ENCODE peak calls at places on chromosomes 4 and X, in ten cellular contexts. One of them, this sample, is unnamed.

GRCh38 chr4:149891381-149891780 is 75.7 kb upstream of the IQCM start:
- DNase-seq in AG09309: no peak
- DNase-seq in mammary epithelial cell: no peak
- DNase-seq in cardiac muscle cell: no peak
- DNase-seq in upper lobe of right lung: no peak
- DNase-seq in GM13977: no peak
- DNase-seq in endothelial cell: no peak
- DNase-seq in mesothelial cell of epicardium: no peak
- DNase-seq in NB4: no peak
- DNase-seq in stomach: no peak
- DNase-seq in this sample: no peak

GRCh38 chr4:110510955-110511544 is 35.1 kb downstream of the ENPEP start:
- DNase-seq in AG09309: peak
- DNase-seq in mammary epithelial cell: peak
- DNase-seq in cardiac muscle cell: peak
- DNase-seq in upper lobe of right lung: no peak
- DNase-seq in GM13977: peak
- DNase-seq in endothelial cell: no peak
- DNase-seq in mesothelial cell of epicardium: no peak
- DNase-seq in NB4: peak
- DNase-seq in stomach: no peak
- DNase-seq in this sample: no peak

GRCh38 chr4:178633263-178633662 is 1191.0 kb upstream of the AGA start:
- DNase-seq in AG09309: no peak
- DNase-seq in mammary epithelial cell: no peak
- DNase-seq in cardiac muscle cell: no peak
- DNase-seq in upper lobe of right lung: no peak
- DNase-seq in GM13977: no peak
- DNase-seq in endothelial cell: no peak
- DNase-seq in mesothelial cell of epicardium: no peak
- DNase-seq in NB4: peak
- DNase-seq in stomach: no peak
- DNase-seq in this sample: no peak

GRCh38 chr4:126071346-126072333 is 756.9 kb downstream of the FAT4 start:
- DNase-seq in AG09309: peak
- DNase-seq in mammary epithelial cell: peak
- DNase-seq in cardiac muscle cell: peak
- DNase-seq in upper lobe of right lung: no peak
- DNase-seq in GM13977: no peak
- DNase-seq in endothelial cell: no peak
- DNase-seq in mesothelial cell of epicardium: no peak
- DNase-seq in NB4: no peak
- DNase-seq in stomach: peak
- DNase-seq in this sample: no peak

GRCh38 chr4:152021788-152022438 is 261.1 kb upstream of the GATB start:
- DNase-seq in AG09309: no peak
- DNase-seq in mammary epithelial cell: no peak
- DNase-seq in cardiac muscle cell: no peak
- DNase-seq in upper lobe of right lung: no peak
- DNase-seq in GM13977: no peak
- DNase-seq in endothelial cell: no peak
- DNase-seq in mesothelial cell of epicardium: no peak
- DNase-seq in NB4: no peak
- DNase-seq in stomach: no peak
- DNase-seq in this sample: no peak

GRCh38 chr4:74308215-74308614 is at the start of gene EPGN:
- DNase-seq in AG09309: no peak
- DNase-seq in mammary epithelial cell: peak
- DNase-seq in cardiac muscle cell: peak
- DNase-seq in upper lobe of right lung: no peak
- DNase-seq in GM13977: no peak
- DNase-seq in endothelial cell: no peak
- DNase-seq in mesothelial cell of epicardium: no peak
- DNase-seq in NB4: no peak
- DNase-seq in stomach: no peak
- DNase-seq in this sample: no peak

GRCh38 chr4:23091674-23092073 is 398.9 kb downstream of the GBA3 start:
- DNase-seq in AG09309: no peak
- DNase-seq in mammary epithelial cell: no peak
- DNase-seq in cardiac muscle cell: no peak
- DNase-seq in upper lobe of right lung: no peak
- DNase-seq in GM13977: no peak
- DNase-seq in endothelial cell: no peak
- DNase-seq in mesothelial cell of epicardium: no peak
- DNase-seq in NB4: no peak
- DNase-seq in stomach: no peak
- DNase-seq in this sample: no peak

GRCh38 chr4:93814722-93815121 is 13.8 kb upstream of the ATOH1 start:
- DNase-seq in AG09309: no peak
- DNase-seq in mammary epithelial cell: no peak
- DNase-seq in cardiac muscle cell: no peak
- DNase-seq in upper lobe of right lung: no peak
- DNase-seq in GM13977: no peak
- DNase-seq in endothelial cell: no peak
- DNase-seq in mesothelial cell of epicardium: no peak
- DNase-seq in NB4: peak
- DNase-seq in stomach: no peak
- DNase-seq in this sample: no peak

GRCh38 chr4:94559351-94559806 is 107.6 kb downstream of the PDLIM5 start:
- DNase-seq in AG09309: no peak
- DNase-seq in mammary epithelial cell: peak
- DNase-seq in cardiac muscle cell: no peak
- DNase-seq in upper lobe of right lung: no peak
- DNase-seq in GM13977: no peak
- DNase-seq in endothelial cell: no peak
- DNase-seq in mesothelial cell of epicardium: no peak
- DNase-seq in NB4: no peak
- DNase-seq in stomach: no peak
- DNase-seq in this sample: no peak

GRCh38 chr4:23728393-23728792 is 161.5 kb downstream of the PPARGC1A start:
- DNase-seq in AG09309: peak
- DNase-seq in mammary epithelial cell: peak
- DNase-seq in cardiac muscle cell: peak
- DNase-seq in upper lobe of right lung: no peak
- DNase-seq in GM13977: no peak
- DNase-seq in endothelial cell: no peak
- DNase-seq in mesothelial cell of epicardium: no peak
- DNase-seq in NB4: no peak
- DNase-seq in stomach: no peak
- DNase-seq in this sample: no peak

GRCh38 chr4:168257663-168258235 is 60.8 kb downstream of the DDX60 start:
- DNase-seq in AG09309: no peak
- DNase-seq in mammary epithelial cell: no peak
- DNase-seq in cardiac muscle cell: no peak
- DNase-seq in upper lobe of right lung: no peak
- DNase-seq in GM13977: no peak
- DNase-seq in endothelial cell: no peak
- DNase-seq in mesothelial cell of epicardium: no peak
- DNase-seq in NB4: peak
- DNase-seq in stomach: no peak
- DNase-seq in this sample: no peak

GRCh38 chr4:79148369-79148768 is 177.5 kb downstream of the NAA11 start:
- DNase-seq in AG09309: no peak
- DNase-seq in mammary epithelial cell: no peak
- DNase-seq in cardiac muscle cell: no peak
- DNase-seq in upper lobe of right lung: no peak
- DNase-seq in GM13977: no peak
- DNase-seq in endothelial cell: no peak
- DNase-seq in mesothelial cell of epicardium: no peak
- DNase-seq in NB4: no peak
- DNase-seq in stomach: no peak
- DNase-seq in this sample: no peak

GRCh38 chr4:158962396-158962795 is 140.5 kb upstream of the RAPGEF2 start:
- DNase-seq in AG09309: no peak
- DNase-seq in mammary epithelial cell: no peak
- DNase-seq in cardiac muscle cell: no peak
- DNase-seq in upper lobe of right lung: no peak
- DNase-seq in GM13977: no peak
- DNase-seq in endothelial cell: no peak
- DNase-seq in mesothelial cell of epicardium: no peak
- DNase-seq in NB4: no peak
- DNase-seq in stomach: no peak
- DNase-seq in this sample: no peak

GRCh38 chr4:32519060-32519459 is 1798.9 kb downstream of the PCDH7 start:
- DNase-seq in AG09309: no peak
- DNase-seq in mammary epithelial cell: no peak
- DNase-seq in cardiac muscle cell: peak
- DNase-seq in upper lobe of right lung: no peak
- DNase-seq in GM13977: no peak
- DNase-seq in endothelial cell: no peak
- DNase-seq in mesothelial cell of epicardium: no peak
- DNase-seq in NB4: no peak
- DNase-seq in stomach: no peak
- DNase-seq in this sample: no peak

GRCh38 chrX:54447461-54447860 is 7.3 kb downstream of the TSR2 start:
- DNase-seq in AG09309: no peak
- DNase-seq in mammary epithelial cell: no peak
- DNase-seq in cardiac muscle cell: peak
- DNase-seq in upper lobe of right lung: no peak
- DNase-seq in GM13977: no peak
- DNase-seq in endothelial cell: no peak
- DNase-seq in mesothelial cell of epicardium: no peak
- DNase-seq in NB4: peak
- DNase-seq in stomach: no peak
- DNase-seq in this sample: no peak

GRCh38 chr4:44237643-44238042 is 211.0 kb downstream of the KCTD8 start:
- DNase-seq in AG09309: no peak
- DNase-seq in mammary epithelial cell: peak
- DNase-seq in cardiac muscle cell: no peak
- DNase-seq in upper lobe of right lung: no peak
- DNase-seq in GM13977: no peak
- DNase-seq in endothelial cell: no peak
- DNase-seq in mesothelial cell of epicardium: no peak
- DNase-seq in NB4: no peak
- DNase-seq in stomach: no peak
- DNase-seq in this sample: no peak

DNA sequence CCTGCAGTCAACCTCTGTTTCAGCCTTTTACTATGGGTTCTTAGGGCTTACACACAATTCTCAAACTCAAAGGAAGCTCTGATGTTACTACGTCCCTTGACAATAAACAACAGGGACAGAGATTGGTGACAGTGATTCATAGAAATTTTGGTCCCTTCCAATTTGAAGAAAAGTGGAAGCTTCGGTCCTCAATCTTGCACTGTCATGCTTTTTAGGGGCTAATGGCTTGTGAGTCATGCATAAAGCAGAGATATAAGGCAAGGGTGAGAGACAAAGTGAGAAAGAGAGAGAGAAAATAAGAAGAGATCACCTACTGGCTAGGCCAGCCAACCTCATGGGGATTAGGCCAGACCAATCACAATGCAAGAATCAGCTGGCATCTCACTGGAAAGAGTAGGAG is 63.2 kb upstream of the STARD8 start:
- DNase-seq in AG09309: no peak
- DNase-seq in mammary epithelial cell: no peak
- DNase-seq in cardiac muscle cell: no peak
- DNase-seq in upper lobe of right lung: no peak
- DNase-seq in GM13977: no peak
- DNase-seq in endothelial cell: no peak
- DNase-seq in mesothelial cell of epicardium: no peak
- DNase-seq in NB4: peak
- DNase-seq in stomach: no peak
- DNase-seq in this sample: no peak
- TF ChIP-seq CTCF in AG09309: no peak
- TF ChIP-seq CTCF in mammary epithelial cell: no peak
- TF ChIP-seq CTCF in cardiac muscle cell: no peak
- TF ChIP-seq CTCF in upper lobe of right lung: no peak
- TF ChIP-seq CTCF in GM13977: no peak
- TF ChIP-seq CTCF in endothelial cell: no peak
- TF ChIP-seq CTCF in mesothelial cell of epicardium: no peak
- TF ChIP-seq CTCF in NB4: no peak
- TF ChIP-seq CTCF in stomach: no peak
- TF ChIP-seq CTCF in this sample: no peak

GRCh38 chrX:64642482-64642881 is 247.2 kb upstream of the MTMR8 start:
- DNase-seq in AG09309: no peak
- DNase-seq in mammary epithelial cell: no peak
- DNase-seq in cardiac muscle cell: no peak
- DNase-seq in upper lobe of right lung: no peak
- DNase-seq in GM13977: peak
- DNase-seq in endothelial cell: peak
- DNase-seq in mesothelial cell of epicardium: no peak
- DNase-seq in NB4: peak
- DNase-seq in stomach: no peak
- DNase-seq in this sample: no peak
- TF ChIP-seq CTCF in AG09309: no peak
- TF ChIP-seq CTCF in mammary epithelial cell: peak
- TF ChIP-seq CTCF in cardiac muscle cell: no peak
- TF ChIP-seq CTCF in upper lobe of right lung: no peak
- TF ChIP-seq CTCF in GM13977: peak
- TF ChIP-seq CTCF in endothelial cell: peak
- TF ChIP-seq CTCF in mesothelial cell of epicardium: peak
- TF ChIP-seq CTCF in NB4: peak
- TF ChIP-seq CTCF in stomach: no peak
- TF ChIP-seq CTCF in this sample: no peak

DNA sequence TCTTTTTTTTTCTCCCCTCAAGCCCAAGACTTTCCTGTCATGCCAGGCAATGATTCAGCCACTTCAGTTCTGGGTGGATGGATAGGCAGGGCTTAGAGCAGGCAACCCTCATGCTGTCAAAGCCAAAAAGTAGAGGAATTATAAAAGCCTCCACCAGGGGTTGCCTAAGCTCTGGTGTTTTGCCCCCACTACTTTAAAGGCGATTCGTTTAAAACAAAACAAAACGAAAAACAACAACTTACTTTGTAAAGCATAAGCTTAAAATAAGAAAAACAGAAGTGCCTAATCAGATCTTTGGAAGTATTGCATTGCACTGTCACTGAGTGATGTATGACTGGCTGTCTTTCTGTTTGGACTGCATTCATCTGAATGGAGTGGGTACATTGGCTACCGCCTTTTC is 5.3 kb upstream of the IDS start:
- DNase-seq in AG09309: no peak
- DNase-seq in mammary epithelial cell: no peak
- DNase-seq in cardiac muscle cell: no peak
- DNase-seq in upper lobe of right lung: no peak
- DNase-seq in GM13977: no peak
- DNase-seq in endothelial cell: no peak
- DNase-seq in mesothelial cell of epicardium: no peak
- DNase-seq in NB4: peak
- DNase-seq in stomach: no peak
- DNase-seq in this sample: no peak
- TF ChIP-seq CTCF in AG09309: peak
- TF ChIP-seq CTCF in mammary epithelial cell: peak
- TF ChIP-seq CTCF in cardiac muscle cell: peak
- TF ChIP-seq CTCF in upper lobe of right lung: no peak
- TF ChIP-seq CTCF in GM13977: no peak
- TF ChIP-seq CTCF in endothelial cell: no peak
- TF ChIP-seq CTCF in mesothelial cell of epicardium: no peak
- TF ChIP-seq CTCF in NB4: peak
- TF ChIP-seq CTCF in stomach: no peak
- TF ChIP-seq CTCF in this sample: peak

DNA sequence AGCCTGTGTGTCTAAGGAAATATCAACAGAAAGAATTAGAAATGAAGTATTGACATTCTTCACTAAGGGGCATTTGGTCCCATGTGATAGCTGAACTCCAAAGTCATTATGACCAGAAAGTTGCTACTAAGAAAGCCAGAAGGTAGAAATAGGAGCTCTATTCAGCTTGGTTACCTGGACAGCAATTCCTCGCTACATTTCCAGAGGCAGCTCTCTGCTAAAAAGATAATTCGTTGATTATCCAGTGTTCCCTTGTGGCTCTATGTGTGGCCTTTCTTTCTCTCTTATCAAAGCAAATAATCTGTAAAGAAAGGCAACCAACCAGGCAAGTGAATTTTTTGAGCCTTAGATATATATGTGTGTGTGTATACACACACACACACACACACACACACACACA is 341.3 kb downstream of the ADGRL3 start:
- DNase-seq in AG09309: no peak
- DNase-seq in mammary epithelial cell: no peak
- DNase-seq in cardiac muscle cell: no peak
- DNase-seq in upper lobe of right lung: no peak
- DNase-seq in GM13977: no peak
- DNase-seq in endothelial cell: no peak
- DNase-seq in mesothelial cell of epicardium: no peak
- DNase-seq in NB4: no peak
- DNase-seq in stomach: no peak
- DNase-seq in this sample: no peak
- TF ChIP-seq CTCF in AG09309: no peak
- TF ChIP-seq CTCF in mammary epithelial cell: peak
- TF ChIP-seq CTCF in cardiac muscle cell: peak
- TF ChIP-seq CTCF in upper lobe of right lung: no peak
- TF ChIP-seq CTCF in GM13977: no peak
- TF ChIP-seq CTCF in endothelial cell: no peak
- TF ChIP-seq CTCF in mesothelial cell of epicardium: no peak
- TF ChIP-seq CTCF in NB4: no peak
- TF ChIP-seq CTCF in stomach: no peak
- TF ChIP-seq CTCF in this sample: peak